ENCODE peak calls at places on chromosomes 13 and 19, in six cellular contexts. One of them, this sample, is unnamed.

GRCh38 chr13:76512676-76513277 is 373.4 kb downstream of the KCTD12 start:
- DNase-seq in suprapubic skin: no peak
- DNase-seq in stomach: no peak
- DNase-seq in transverse colon: no peak
- DNase-seq in GM23338: no peak
- DNase-seq in SK-N-SH: peak; percentile 11
- DNase-seq in this sample: no peak

GRCh38 chr13:40562975-40563349 is 103.5 kb downstream of the FOXO1 start:
- DNase-seq in suprapubic skin: no peak
- DNase-seq in stomach: no peak
- DNase-seq in transverse colon: no peak
- DNase-seq in GM23338: no peak
- DNase-seq in SK-N-SH: no peak
- DNase-seq in this sample: no peak

GRCh38 chr19:46602392-46603194 is 1.5 kb downstream of the CALM3 start:
- DNase-seq in suprapubic skin: peak; percentile 63
- DNase-seq in stomach: no peak
- DNase-seq in transverse colon: no peak
- DNase-seq in GM23338: peak; percentile 28
- DNase-seq in SK-N-SH: peak; percentile 67
- DNase-seq in this sample: no peak

GRCh38 chr19:38706792-38707511 is 37.3 kb downstream of the CAPN12 start:
- DNase-seq in suprapubic skin: no peak
- DNase-seq in stomach: no peak
- DNase-seq in transverse colon: no peak
- DNase-seq in GM23338: peak; percentile 41
- DNase-seq in SK-N-SH: no peak
- DNase-seq in this sample: no peak

GRCh38 chr13:73835138-73835721 is 299.0 kb downstream of the KLF12 start:
- DNase-seq in suprapubic skin: no peak
- DNase-seq in stomach: no peak
- DNase-seq in transverse colon: no peak
- DNase-seq in GM23338: peak; percentile 73
- DNase-seq in SK-N-SH: peak; percentile 33
- DNase-seq in this sample: no peak

GRCh38 chr13:112820318-112820717 is 130.5 kb downstream of the ATP11A start:
- DNase-seq in suprapubic skin: no peak
- DNase-seq in stomach: peak; percentile 21
- DNase-seq in transverse colon: no peak
- DNase-seq in GM23338: no peak
- DNase-seq in SK-N-SH: no peak
- DNase-seq in this sample: no peak

GRCh38 chr13:37869756-37870488 is at the start of gene TRPC4:
- DNase-seq in suprapubic skin: peak; percentile 55
- DNase-seq in stomach: peak; percentile 31
- DNase-seq in transverse colon: peak; percentile 20
- DNase-seq in GM23338: peak; percentile 84
- DNase-seq in SK-N-SH: peak; percentile 33
- DNase-seq in this sample: peak; percentile 25

GRCh38 chr13:112959206-112959605 is 9.8 kb upstream of the MCF2L start:
- DNase-seq in suprapubic skin: no peak
- DNase-seq in stomach: no peak
- DNase-seq in transverse colon: no peak
- DNase-seq in GM23338: no peak
- DNase-seq in SK-N-SH: no peak
- DNase-seq in this sample: no peak

GRCh38 chr19:29117926-29118325 is 95.0 kb downstream of the UQCRFS1 start:
- DNase-seq in suprapubic skin: no peak
- DNase-seq in stomach: no peak
- DNase-seq in transverse colon: no peak
- DNase-seq in GM23338: no peak
- DNase-seq in SK-N-SH: no peak
- DNase-seq in this sample: no peak

GRCh38 chr19:41815301-41815700 is 18.9 kb downstream of the CEACAM3 start:
- DNase-seq in suprapubic skin: no peak
- DNase-seq in stomach: no peak
- DNase-seq in transverse colon: no peak
- DNase-seq in GM23338: no peak
- DNase-seq in SK-N-SH: no peak
- DNase-seq in this sample: no peak

GRCh38 chr13:45830121-45830520 is 21.4 kb downstream of the SIAH3 start:
- DNase-seq in suprapubic skin: no peak
- DNase-seq in stomach: no peak
- DNase-seq in transverse colon: no peak
- DNase-seq in GM23338: no peak
- DNase-seq in SK-N-SH: no peak
- DNase-seq in this sample: no peak

GRCh38 chr13:103066079-103066880 is at the start of gene SLC10A2:
- DNase-seq in suprapubic skin: no peak
- DNase-seq in stomach: no peak
- DNase-seq in transverse colon: peak; percentile 7
- DNase-seq in GM23338: no peak
- DNase-seq in SK-N-SH: no peak
- DNase-seq in this sample: no peak

GRCh38 chr19:12705654-12706331 is 9.4 kb upstream of the FBXW9 start:
- DNase-seq in suprapubic skin: no peak
- DNase-seq in stomach: no peak
- DNase-seq in transverse colon: no peak
- DNase-seq in GM23338: no peak
- DNase-seq in SK-N-SH: no peak
- DNase-seq in this sample: no peak

GRCh38 chr19:51830263-51830662 is 35.3 kb downstream of the FPR3 start:
- DNase-seq in suprapubic skin: no peak
- DNase-seq in stomach: no peak
- DNase-seq in transverse colon: no peak
- DNase-seq in GM23338: no peak
- DNase-seq in SK-N-SH: no peak
- DNase-seq in this sample: no peak

GRCh38 chr19:29896790-29897189 is 45.2 kb upstream of the URI1 start:
- DNase-seq in suprapubic skin: no peak
- DNase-seq in stomach: no peak
- DNase-seq in transverse colon: no peak
- DNase-seq in GM23338: no peak
- DNase-seq in SK-N-SH: no peak
- DNase-seq in this sample: no peak

GRCh38 chr19:7596191-7596937 is 701 bp downstream of the CAMSAP3 start:
- DNase-seq in suprapubic skin: no peak
- DNase-seq in stomach: no peak
- DNase-seq in transverse colon: peak; percentile 36
- DNase-seq in GM23338: peak; percentile 48
- DNase-seq in SK-N-SH: peak; percentile 70
- DNase-seq in this sample: no peak

GRCh38 chr19:2290441-2291184 is 8.6 kb upstream of the PEAK3 start:
- DNase-seq in suprapubic skin: no peak
- DNase-seq in stomach: no peak
- DNase-seq in transverse colon: peak; percentile 37
- DNase-seq in GM23338: peak; percentile 65
- DNase-seq in SK-N-SH: no peak
- DNase-seq in this sample: no peak

GRCh38 chr19:53903055-53903680 is 5.9 kb upstream of the CACNG7 start:
- DNase-seq in suprapubic skin: no peak
- DNase-seq in stomach: no peak
- DNase-seq in transverse colon: no peak
- DNase-seq in GM23338: peak; percentile 97
- DNase-seq in SK-N-SH: no peak
- DNase-seq in this sample: no peak

GRCh38 chr13:25783480-25784081 is 268.2 kb downstream of the SHISA2 start:
- DNase-seq in suprapubic skin: no peak
- DNase-seq in stomach: no peak
- DNase-seq in transverse colon: no peak
- DNase-seq in GM23338: no peak
- DNase-seq in SK-N-SH: no peak
- DNase-seq in this sample: no peak

GRCh38 chr19:37654118-37654517 is 1.1 kb downstream of the ZFP30 start:
- DNase-seq in suprapubic skin: no peak
- DNase-seq in stomach: no peak
- DNase-seq in transverse colon: no peak
- DNase-seq in GM23338: no peak
- DNase-seq in SK-N-SH: peak; percentile 40
- DNase-seq in this sample: no peak

GRCh38 chr13:104869501-104869900 is 1666.0 kb downstream of the EFNB2 start:
- DNase-seq in suprapubic skin: no peak
- DNase-seq in stomach: no peak
- DNase-seq in transverse colon: no peak
- DNase-seq in GM23338: no peak
- DNase-seq in SK-N-SH: no peak
- DNase-seq in this sample: no peak

GRCh38 chr13:40352807-40353562 is 313.5 kb downstream of the FOXO1 start:
- DNase-seq in suprapubic skin: peak; percentile 74
- DNase-seq in stomach: no peak
- DNase-seq in transverse colon: no peak
- DNase-seq in GM23338: no peak
- DNase-seq in SK-N-SH: peak; percentile 25
- DNase-seq in this sample: no peak

GRCh38 chr13:98576215-98576945 is 527 bp downstream of the STK24 start:
- DNase-seq in suprapubic skin: peak; percentile 76
- DNase-seq in stomach: peak; percentile 59
- DNase-seq in transverse colon: peak; percentile 70
- DNase-seq in GM23338: peak; percentile 57
- DNase-seq in SK-N-SH: peak; percentile 80
- DNase-seq in this sample: peak; percentile 72

GRCh38 chr13:91142572-91142971 is 204.9 kb upstream of the MIR17HG start:
- DNase-seq in suprapubic skin: no peak
- DNase-seq in stomach: no peak
- DNase-seq in transverse colon: no peak
- DNase-seq in GM23338: no peak
- DNase-seq in SK-N-SH: no peak
- DNase-seq in this sample: no peak

GRCh38 chr13:32587014-32587773 is 942 bp downstream of the PDS5B start:
- DNase-seq in suprapubic skin: peak; percentile 80
- DNase-seq in stomach: peak; percentile 66
- DNase-seq in transverse colon: peak; percentile 73
- DNase-seq in GM23338: peak; percentile 76
- DNase-seq in SK-N-SH: peak; percentile 86
- DNase-seq in this sample: peak; percentile 79

GRCh38 chr19:47280183-47280797 is 5.6 kb downstream of the INAFM1 start:
- DNase-seq in suprapubic skin: no peak
- DNase-seq in stomach: peak; percentile 45
- DNase-seq in transverse colon: peak; percentile 55
- DNase-seq in GM23338: peak; percentile 89
- DNase-seq in SK-N-SH: peak; percentile 51
- DNase-seq in this sample: no peak

GRCh38 chr13:49643003-49643651 is 14.8 kb downstream of the ARL11 start:
- DNase-seq in suprapubic skin: no peak
- DNase-seq in stomach: no peak
- DNase-seq in transverse colon: no peak
- DNase-seq in GM23338: no peak
- DNase-seq in SK-N-SH: no peak
- DNase-seq in this sample: no peak

GRCh38 chr19:47107953-47108746 is 5.4 kb downstream of the ZC3H4 start:
- DNase-seq in suprapubic skin: no peak
- DNase-seq in stomach: no peak
- DNase-seq in transverse colon: no peak
- DNase-seq in GM23338: no peak
- DNase-seq in SK-N-SH: no peak
- DNase-seq in this sample: no peak

GRCh38 chr19:47998800-47999199 is 4.4 kb downstream of the ELSPBP1 start:
- DNase-seq in suprapubic skin: no peak
- DNase-seq in stomach: no peak
- DNase-seq in transverse colon: no peak
- DNase-seq in GM23338: no peak
- DNase-seq in SK-N-SH: no peak
- DNase-seq in this sample: no peak

GRCh38 chr13:67574320-67575233 is 344.4 kb upstream of the PCDH9 start:
- DNase-seq in suprapubic skin: no peak
- DNase-seq in stomach: no peak
- DNase-seq in transverse colon: no peak
- DNase-seq in GM23338: no peak
- DNase-seq in SK-N-SH: no peak
- DNase-seq in this sample: no peak

GRCh38 chr13:79450110-79450509 is 30.8 kb upstream of the NDFIP2 start:
- DNase-seq in suprapubic skin: no peak
- DNase-seq in stomach: no peak
- DNase-seq in transverse colon: no peak
- DNase-seq in GM23338: no peak
- DNase-seq in SK-N-SH: no peak
- DNase-seq in this sample: no peak

GRCh38 chr13:57862879-57863278 is 231.3 kb downstream of the PCDH17 start:
- DNase-seq in suprapubic skin: no peak
- DNase-seq in stomach: no peak
- DNase-seq in transverse colon: no peak
- DNase-seq in GM23338: no peak
- DNase-seq in SK-N-SH: no peak
- DNase-seq in this sample: no peak
- TF ChIP-seq POLR2AphosphoS5 in suprapubic skin: no peak
- TF ChIP-seq POLR2AphosphoS5 in stomach: no peak
- TF ChIP-seq POLR2AphosphoS5 in transverse colon: no peak
- TF ChIP-seq POLR2AphosphoS5 in GM23338: no peak
- TF ChIP-seq POLR2AphosphoS5 in SK-N-SH: no peak
- TF ChIP-seq POLR2AphosphoS5 in this sample: no peak

GRCh38 chr19:17688853-17689595 is 870 bp upstream of the UNC13A start:
- DNase-seq in suprapubic skin: no peak
- DNase-seq in stomach: no peak
- DNase-seq in transverse colon: no peak
- DNase-seq in GM23338: peak; percentile 71
- DNase-seq in SK-N-SH: no peak
- DNase-seq in this sample: no peak
- H3K27ac ChIP-seq in suprapubic skin: no peak overlapping the region
- H3K27ac ChIP-seq in stomach: no peak overlapping the region
- H3K27ac ChIP-seq in transverse colon: no peak overlapping the region
- H3K27ac ChIP-seq in GM23338: peak overlapping the region; percentile 85
- H3K27ac ChIP-seq in SK-N-SH: no peak overlapping the region
- H3K27ac ChIP-seq in this sample: no peak overlapping the region

DNA sequence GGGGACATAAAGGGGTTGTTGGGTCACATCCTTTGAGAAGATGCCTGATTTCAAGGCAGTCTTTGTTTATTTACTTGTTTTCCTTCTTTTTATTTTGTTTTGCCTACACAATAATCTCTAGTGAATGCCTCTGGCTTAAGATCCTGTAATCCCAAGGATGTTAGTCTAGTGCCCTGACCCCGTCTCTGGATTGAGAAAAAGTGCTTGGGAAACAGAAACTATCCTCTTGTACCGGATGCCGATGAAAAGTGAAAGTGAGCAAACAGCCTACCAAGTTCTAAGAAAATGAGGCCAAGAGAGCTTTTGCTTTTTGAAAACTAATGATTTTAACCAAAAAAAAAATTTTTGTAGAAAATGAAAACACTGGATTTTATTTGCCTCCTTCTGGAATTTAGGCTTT is 42.1 kb upstream of the C1QTNF9 start:
- DNase-seq in suprapubic skin: no peak
- DNase-seq in stomach: no peak
- DNase-seq in transverse colon: no peak
- DNase-seq in GM23338: no peak
- DNase-seq in SK-N-SH: no peak
- DNase-seq in this sample: no peak
- H3K4me1 ChIP-seq in suprapubic skin: peaks cover 26% of the 10 kb centered on the region
- H3K4me1 ChIP-seq in stomach: peaks cover 28% of the 10 kb centered on the region
- H3K4me1 ChIP-seq in transverse colon: peaks cover 25% of the 10 kb centered on the region
- H3K4me1 ChIP-seq in GM23338: peaks cover 5% of the 10 kb centered on the region
- H3K4me1 ChIP-seq in SK-N-SH: peaks cover 10% of the 10 kb centered on the region
- H3K4me1 ChIP-seq in this sample: peaks cover 5% of the 10 kb centered on the region

GRCh38 chr13:29551214-29551613 is 44.3 kb downstream of the SLC7A1 start:
- DNase-seq in suprapubic skin: no peak
- DNase-seq in stomach: no peak
- DNase-seq in transverse colon: no peak
- DNase-seq in GM23338: no peak
- DNase-seq in SK-N-SH: no peak
- DNase-seq in this sample: no peak
- TF ChIP-seq POLR2AphosphoS5 in suprapubic skin: no peak
- TF ChIP-seq POLR2AphosphoS5 in stomach: no peak
- TF ChIP-seq POLR2AphosphoS5 in transverse colon: no peak
- TF ChIP-seq POLR2AphosphoS5 in GM23338: no peak
- TF ChIP-seq POLR2AphosphoS5 in SK-N-SH: no peak
- TF ChIP-seq POLR2AphosphoS5 in this sample: no peak

GRCh38 chr13:41962994-41963393 is 2.1 kb upstream of the VWA8 start:
- DNase-seq in suprapubic skin: no peak
- DNase-seq in stomach: no peak
- DNase-seq in transverse colon: no peak
- DNase-seq in GM23338: no peak
- DNase-seq in SK-N-SH: no peak
- DNase-seq in this sample: no peak
- H3K27ac ChIP-seq in suprapubic skin: peak overlapping the region; percentile 65
- H3K27ac ChIP-seq in stomach: no peak overlapping the region
- H3K27ac ChIP-seq in transverse colon: no peak overlapping the region
- H3K27ac ChIP-seq in GM23338: no peak overlapping the region
- H3K27ac ChIP-seq in SK-N-SH: no peak overlapping the region
- H3K27ac ChIP-seq in this sample: no peak overlapping the region

This sample was measured in prostate gland.